ENCODE peak calls at places on chromosome 1, in six cellular contexts. N is esophagus mucosa; J is right cardiac atrium; O is naive thymus-derived CD8-positive, alpha-beta T cell; V is activated T-helper 17 cell treated with anti-CD3 and anti-CD28 coated beads, Interleukin-2, amount 50 U/mL, for 72 hours; X is Panc1. Y is an unnamed sample.

GRCh38 chr1:178693368-178693767 is 31.7 kb upstream of the RALGPS2 start:
- ATAC-seq in J (no peak), X (no peak), N (no peak), O (no peak), V (no peak), Y (no peak)

GRCh38 chr1:110292327-110292741 is 46.8 kb upstream of the RBM15 start:
- ATAC-seq in V (no peak), X (peak), J (no peak), N (peak), O (no peak), Y (no peak)

GRCh38 chr1:13456894-13457532 is 46.8 kb downstream of the PRAMEF20 start:
- ATAC-seq in X (no peak), V (no peak), J (no peak), O (no peak), N (no peak), Y (no peak)

GRCh38 chr1:101043776-101044175 is 18.2 kb upstream of the DPH5 start:
- ATAC-seq in J (no peak), V (no peak), X (no peak), N (no peak), O (no peak), Y (no peak)

GRCh38 chr1:110515041-110515440 is 3.9 kb downstream of the KCNA10 start:
- ATAC-seq in O (no peak), V (no peak), J (no peak), X (no peak), N (no peak), Y (no peak)

GRCh38 chr1:26862781-26863676 is at the start of gene SFN:
- ATAC-seq in O (no peak), V (no peak), N (peak), X (peak), J (no peak), Y (no peak)

GRCh38 chr1:46681333-46682034 is 9.8 kb downstream of the TEX38 start:
- ATAC-seq in O (no peak), V (no peak), J (no peak), X (no peak), N (no peak), Y (no peak)

GRCh38 chr1:9105336-9105867 is 23.5 kb downstream of the GPR157 start:
- ATAC-seq in V (no peak), X (no peak), O (no peak), N (no peak), J (no peak), Y (no peak)

GRCh38 chr1:191086910-191087309 is 609.2 kb upstream of the BRINP3 start:
- ATAC-seq in X (no peak), J (no peak), N (no peak), O (no peak), V (no peak), Y (no peak)

GRCh38 chr1:112011231-112011630 is 21.8 kb upstream of the KCND3 start:
- ATAC-seq in V (no peak), O (no peak), J (peak), X (no peak), N (peak), Y (no peak)

GRCh38 chr1:152002960-152003359 is 9.3 kb upstream of the S100A10 start:
- ATAC-seq in N (no peak), J (no peak), O (no peak), V (no peak), X (no peak), Y (no peak)

Y was measured in stimulated activated memory B cell treated with anti-CD40 and anti-IgM and Interleukin-4, amounts not matched to agents 10 μg/mL and 1 μg/mL and 100 μg/mL, for 72 hours.